ENCODE peak calls at places on chromosomes 6 and 20, in nine cellular contexts. L, J, I, X, Z, U, V, W and H are unnamed samples.

GRCh38 chr6:114362957-114363356 is 20.1 kb upstream of the HS3ST5 start:
- DNase-seq in L (no peak), J (no peak), I (no peak), X (no peak), Z (no peak), U (peak; percentile 30), V (no peak), W (no peak), H (no peak)

GRCh38 chr6:42021847-42022754 is 28.2 kb upstream of the TAF8 start:
- DNase-seq in L (no peak), J (no peak), I (no peak), X (no peak), Z (no peak), U (no peak), V (no peak), W (no peak), H (no peak)

GRCh38 chr20:22583773-22584629 is at the start of gene FOXA2:
- DNase-seq in L (peak; percentile 94), J (peak; percentile 75), I (no peak), X (no peak), Z (no peak), U (peak; percentile 90), V (no peak), W (no peak), H (no peak)

GRCh38 chr6:23212398-23212797 is 643.0 kb downstream of the HDGFL1 start:
- DNase-seq in L (no peak), J (no peak), I (no peak), X (no peak), Z (no peak), U (no peak), V (no peak), W (no peak), H (no peak)

GRCh38 chr6:166592818-166593217 is 6.3 kb upstream of the RAMACL start:
- DNase-seq in L (peak; percentile 21), J (no peak), I (no peak), X (no peak), Z (peak; percentile 46), U (peak; percentile 48), V (peak; percentile 93), W (peak; percentile 42), H (no peak)

GRCh38 chr6:33983109-33983475 is 162.8 kb downstream of the GRM4 start:
- DNase-seq in L (peak; percentile 48), J (peak; percentile 35), I (peak; percentile 84), X (no peak), Z (peak; percentile 37), U (no peak), V (peak; percentile 17), W (no peak), H (no peak)

GRCh38 chr6:114194362-114195343 is 148.2 kb downstream of the HS3ST5 start:
- DNase-seq in L (no peak), J (no peak), I (no peak), X (no peak), Z (peak; percentile 2), U (no peak), V (peak; percentile 6), W (peak; percentile 47), H (peak; percentile 19)

GRCh38 chr6:13453771-13454251 is 33.6 kb downstream of the GFOD1 start:
- DNase-seq in L (peak; percentile 21), J (peak; percentile 6), I (no peak), X (no peak), Z (peak; percentile 18), U (no peak), V (no peak), W (no peak), H (peak; percentile 24)

GRCh38 chr20:19047040-19047950 is 165.1 kb upstream of the SLC24A3 start:
- DNase-seq in L (no peak), J (no peak), I (no peak), X (no peak), Z (no peak), U (no peak), V (no peak), W (no peak), H (no peak)

GRCh38 chr6:155256122-155256795 is 7.6 kb upstream of the CLDN20 start:
- DNase-seq in L (peak; percentile 29), J (no peak), I (no peak), X (no peak), Z (peak; percentile 75), U (no peak), V (no peak), W (no peak), H (no peak)

GRCh38 chr6:160248538-160248937 is 10.1 kb downstream of the SLC22A2 start:
- DNase-seq in L (no peak), J (peak; percentile 29), I (no peak), X (no peak), Z (peak; percentile 60), U (no peak), V (no peak), W (no peak), H (no peak)

GRCh38 chr6:31737315-31738047 is 1.2 kb upstream of the CLIC1 start:
- DNase-seq in L (peak; percentile 60), J (no peak), I (peak; percentile 62), X (no peak), Z (no peak), U (peak; percentile 68), V (peak; percentile 53), W (no peak), H (no peak)

GRCh38 chr6:158810149-158811095 is 8.7 kb downstream of the EZR start:
- DNase-seq in L (peak; percentile 45), J (no peak), I (no peak), X (no peak), Z (no peak), U (no peak), V (no peak), W (no peak), H (no peak)

GRCh38 chr6:116405663-116406329 is 35.0 kb downstream of the DSE start:
- DNase-seq in L (no peak), J (no peak), I (no peak), X (no peak), Z (peak; percentile 48), U (peak; percentile 76), V (peak; percentile 74), W (peak; percentile 90), H (no peak)

GRCh38 chr6:31401403-31401802 is 2.0 kb upstream of the MICA start:
- DNase-seq in L (no peak), J (no peak), I (no peak), X (no peak), Z (peak; percentile 79), U (peak; percentile 85), V (peak; percentile 84), W (peak; percentile 81), H (no peak)

GRCh38 chr6:42158011-42158410 is 15.2 kb upstream of the GUCA1A start:
- DNase-seq in L (no peak), J (no peak), I (no peak), X (no peak), Z (peak; percentile 55), U (no peak), V (peak; percentile 39), W (peak; percentile 77), H (no peak)

GRCh38 chr6:22043284-22043962 is 253.4 kb downstream of the PRL start:
- DNase-seq in L (no peak), J (no peak), I (peak; percentile 80), X (no peak), Z (no peak), U (peak; percentile 31), V (no peak), W (no peak), H (no peak)
- H3K4me3 ChIP-seq in L (no peak overlapping the region), J (no peak overlapping the region), I (no peak overlapping the region), X (peak overlapping the region; percentile 0), Z (no peak overlapping the region), U (no peak overlapping the region), V (no peak overlapping the region), W (peak overlapping the region; percentile 69), H (no peak overlapping the region)

GRCh38 chr6:100175814-100176275 is 181.8 kb upstream of the MCHR2 start:
- DNase-seq in L (no peak), J (no peak), I (no peak), X (no peak), Z (peak; percentile 86), U (no peak), V (peak; percentile 90), W (peak; percentile 91), H (no peak)
- H3K4me3 ChIP-seq in L (no peak overlapping the region), J (no peak overlapping the region), I (no peak overlapping the region), X (no peak overlapping the region), Z (no peak overlapping the region), U (no peak overlapping the region), V (no peak overlapping the region), W (peak overlapping the region; percentile 70), H (no peak overlapping the region)

DNA sequence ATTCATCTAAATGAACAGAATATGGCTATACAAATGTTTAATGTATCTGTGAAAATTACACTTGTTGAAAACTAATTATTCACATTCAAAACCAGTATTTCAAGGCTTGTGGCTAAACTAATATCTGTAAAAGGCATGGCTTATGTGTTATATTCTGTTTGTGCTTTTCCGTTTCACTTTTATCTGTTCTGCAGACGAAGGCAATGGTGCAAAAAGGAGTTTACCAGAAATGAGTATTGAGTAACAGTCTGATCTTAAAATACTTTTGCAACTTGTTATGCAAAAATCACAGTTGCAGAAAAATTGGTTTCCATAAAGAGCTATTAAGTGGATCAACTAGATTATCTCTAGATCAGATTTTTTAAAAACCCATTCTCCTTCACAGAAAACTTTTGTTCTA is 9.5 kb upstream of the STX11 start:
- DNase-seq in L (no peak), J (no peak), I (no peak), X (no peak), Z (peak; percentile 50), U (no peak), V (no peak), W (no peak), H (no peak)
- H3K4me3 ChIP-seq in L (no peak overlapping the region), J (no peak overlapping the region), I (no peak overlapping the region), X (no peak overlapping the region), Z (no peak overlapping the region), U (no peak overlapping the region), V (no peak overlapping the region), W (peak overlapping the region; percentile 45), H (no peak overlapping the region)

GRCh38 chr20:63539441-63540370 is 2.5 kb upstream of the PTK6 start:
- DNase-seq in L (no peak), J (no peak), I (no peak), X (no peak), Z (no peak), U (no peak), V (no peak), W (no peak), H (no peak)
- H3K4me3 ChIP-seq in L (no peak overlapping the region), J (no peak overlapping the region), I (no peak overlapping the region), X (no peak overlapping the region), Z (no peak overlapping the region), U (no peak overlapping the region), V (no peak overlapping the region), W (no peak overlapping the region), H (no peak overlapping the region)

GRCh38 chr20:50797142-50797541 is 2.3 kb downstream of the BCAS4 start:
- DNase-seq in L (no peak), J (no peak), I (no peak), X (no peak), Z (no peak), U (no peak), V (no peak), W (no peak), H (no peak)

GRCh38 chr20:50799890-50800550 is 5.2 kb downstream of the BCAS4 start:
- DNase-seq in L (peak; percentile 49), J (no peak), I (no peak), X (no peak), Z (no peak), U (no peak), V (no peak), W (no peak), H (no peak)

GRCh38 chr20:50799176-50799889 is 4.5 kb downstream of the BCAS4 start:
- DNase-seq in L (peak; percentile 42), J (no peak), I (no peak), X (no peak), Z (no peak), U (no peak), V (no peak), W (no peak), H (no peak)

GRCh38 chr20:50801747-50802125 is 6.9 kb downstream of the BCAS4 start:
- DNase-seq in L (no peak), J (no peak), I (no peak), X (no peak), Z (no peak), U (no peak), V (no peak), W (no peak), H (no peak)

GRCh38 chr20:50798650-50799049 is 3.8 kb downstream of the BCAS4 start:
- DNase-seq in L (no peak), J (no peak), I (no peak), X (no peak), Z (no peak), U (no peak), V (no peak), W (no peak), H (no peak)
- H3K4me3 ChIP-seq in L (no peak overlapping the region), J (no peak overlapping the region), I (no peak overlapping the region), X (no peak overlapping the region), Z (no peak overlapping the region), U (no peak overlapping the region), V (no peak overlapping the region), W (no peak overlapping the region), H (no peak overlapping the region)